ENCODE peak calls at places on chromosomes 7 and 10, in seven cellular contexts. A, F, M, V, Q, G and I are unnamed samples.

GRCh38 chr7:380226-380550 is 90.2 kb downstream of the FOXL3 start:
- DNase-seq in M (no peak), A (no peak), G (peak; percentile 40), V (no peak), Q (peak; percentile 85), F (no peak), I (no peak)

GRCh38 chr7:88279323-88279722 is 27.4 kb downstream of the STEAP4 start:
- DNase-seq in F (no peak), A (no peak), Q (no peak), G (no peak), M (no peak), V (no peak), I (no peak)

GRCh38 chr7:66043681-66044497 is 31.7 kb upstream of the ASL start:
- DNase-seq in A (peak; percentile 60), F (no peak), G (peak; percentile 83), M (no peak), V (peak; percentile 14), Q (no peak), I (no peak)

GRCh38 chr7:4889682-4890081 is 6.2 kb upstream of the RADIL start:
- DNase-seq in M (no peak), V (no peak), Q (no peak), A (no peak), G (no peak), F (no peak), I (no peak)

GRCh38 chr7:87858427-87859100 is 17.6 kb downstream of the SLC25A40 start:
- DNase-seq in V (no peak), Q (no peak), G (no peak), M (no peak), F (no peak), A (no peak), I (no peak)

GRCh38 chr10:72753760-72754231 is 61.9 kb downstream of the MCU start:
- DNase-seq in A (no peak), M (no peak), V (no peak), F (no peak), Q (no peak), G (peak; percentile 74), I (no peak)

GRCh38 chr10:103696411-103697145 is 158.8 kb downstream of the SH3PXD2A start:
- DNase-seq in A (peak; percentile 55), Q (peak; percentile 62), M (peak; percentile 56), F (peak; percentile 85), G (peak; percentile 82), V (peak; percentile 74), I (peak; percentile 50)

GRCh38 chr10:110192552-110192951 is 14.9 kb upstream of the MXI1 start:
- DNase-seq in Q (no peak), F (no peak), A (peak; percentile 48), V (no peak), M (no peak), G (peak; percentile 82), I (no peak)

GRCh38 chr7:130838738-130839137 is 104.7 kb upstream of the KLF14 start:
- DNase-seq in A (no peak), F (no peak), G (no peak), V (no peak), Q (no peak), M (peak; percentile 75), I (no peak)